ENCODE peak calls at places on chromosomes 16 and 17, in eight cellular contexts. One of them, this sample, is unnamed. For H3K36me3, the result is how much of the 10 kb centered on the place peaks cover.

GRCh38 chr16:30482366-30482765 is 9.8 kb downstream of the ITGAL start:
- DNase-seq in cardiac muscle cell: no peak
- DNase-seq in psoas muscle: no peak
- DNase-seq in adrenal gland: no peak
- DNase-seq in esophagus squamous epithelium: no peak
- DNase-seq in left ventricle myocardium inferior: no peak
- DNase-seq in upper lobe of right lung: no peak
- DNase-seq in pancreas: no peak
- DNase-seq in this sample: no peak

GRCh38 chr17:36674278-36674650 is 72.9 kb downstream of the MRM1 start:
- DNase-seq in adrenal gland: no peak
- DNase-seq in cardiac muscle cell: no peak
- DNase-seq in esophagus squamous epithelium: no peak
- DNase-seq in pancreas: no peak
- DNase-seq in psoas muscle: no peak
- DNase-seq in left ventricle myocardium inferior: no peak
- DNase-seq in upper lobe of right lung: no peak
- DNase-seq in this sample: peak

GRCh38 chr17:28725166-28725659 is 820 bp downstream of the TLCD1 start:
- DNase-seq in psoas muscle: no peak
- DNase-seq in esophagus squamous epithelium: no peak
- DNase-seq in cardiac muscle cell: no peak
- DNase-seq in upper lobe of right lung: no peak
- DNase-seq in pancreas: peak
- DNase-seq in adrenal gland: no peak
- DNase-seq in left ventricle myocardium inferior: no peak
- DNase-seq in this sample: no peak

GRCh38 chr16:11816123-11816522 is 19.1 kb upstream of the ZC3H7A start:
- DNase-seq in psoas muscle: no peak
- DNase-seq in cardiac muscle cell: no peak
- DNase-seq in left ventricle myocardium inferior: no peak
- DNase-seq in esophagus squamous epithelium: no peak
- DNase-seq in adrenal gland: no peak
- DNase-seq in upper lobe of right lung: no peak
- DNase-seq in pancreas: no peak
- DNase-seq in this sample: no peak

GRCh38 chr17:3799181-3799627 is 1.8 kb downstream of the ITGAE start:
- DNase-seq in adrenal gland: no peak
- DNase-seq in left ventricle myocardium inferior: no peak
- DNase-seq in pancreas: no peak
- DNase-seq in upper lobe of right lung: no peak
- DNase-seq in psoas muscle: no peak
- DNase-seq in esophagus squamous epithelium: no peak
- DNase-seq in cardiac muscle cell: no peak
- DNase-seq in this sample: no peak

GRCh38 chr16:20192801-20193200 is 119.1 kb upstream of the GPR139 start:
- DNase-seq in cardiac muscle cell: no peak
- DNase-seq in upper lobe of right lung: no peak
- DNase-seq in pancreas: no peak
- DNase-seq in adrenal gland: no peak
- DNase-seq in left ventricle myocardium inferior: no peak
- DNase-seq in psoas muscle: no peak
- DNase-seq in esophagus squamous epithelium: no peak
- DNase-seq in this sample: no peak

GRCh38 chr17:32497431-32498205 is 10.8 kb downstream of the CDK5R1 start:
- DNase-seq in adrenal gland: no peak
- DNase-seq in pancreas: no peak
- DNase-seq in cardiac muscle cell: no peak
- DNase-seq in psoas muscle: peak
- DNase-seq in left ventricle myocardium inferior: no peak
- DNase-seq in esophagus squamous epithelium: no peak
- DNase-seq in upper lobe of right lung: peak
- DNase-seq in this sample: no peak

GRCh38 chr16:83972256-83973008 is 4.4 kb downstream of the NECAB2 start:
- DNase-seq in pancreas: no peak
- DNase-seq in left ventricle myocardium inferior: peak
- DNase-seq in esophagus squamous epithelium: no peak
- DNase-seq in upper lobe of right lung: no peak
- DNase-seq in psoas muscle: no peak
- DNase-seq in cardiac muscle cell: no peak
- DNase-seq in adrenal gland: no peak
- DNase-seq in this sample: no peak

GRCh38 chr17:28335959-28336871 is 654 bp downstream of the TNFAIP1 start:
- DNase-seq in adrenal gland: peak
- DNase-seq in psoas muscle: peak
- DNase-seq in left ventricle myocardium inferior: peak
- DNase-seq in upper lobe of right lung: peak
- DNase-seq in esophagus squamous epithelium: no peak
- DNase-seq in cardiac muscle cell: peak
- DNase-seq in pancreas: peak
- DNase-seq in this sample: no peak

GRCh38 chr17:50719144-50719923 is at the start of gene LUC7L3:
- DNase-seq in left ventricle myocardium inferior: peak
- DNase-seq in upper lobe of right lung: peak
- DNase-seq in cardiac muscle cell: peak
- DNase-seq in esophagus squamous epithelium: peak
- DNase-seq in psoas muscle: peak
- DNase-seq in adrenal gland: peak
- DNase-seq in pancreas: peak
- DNase-seq in this sample: peak
- TF ChIP-seq CTCF in left ventricle myocardium inferior: peak
- TF ChIP-seq CTCF in upper lobe of right lung: no peak
- TF ChIP-seq CTCF in cardiac muscle cell: no peak
- TF ChIP-seq CTCF in esophagus squamous epithelium: no peak
- TF ChIP-seq CTCF in psoas muscle: no peak
- TF ChIP-seq CTCF in adrenal gland: no peak
- TF ChIP-seq CTCF in pancreas: no peak
- TF ChIP-seq CTCF in this sample: no peak

GRCh38 chr17:79091373-79091670 is 16.7 kb downstream of the ENGASE start:
- DNase-seq in cardiac muscle cell: no peak
- DNase-seq in psoas muscle: no peak
- DNase-seq in left ventricle myocardium inferior: no peak
- DNase-seq in adrenal gland: no peak
- DNase-seq in esophagus squamous epithelium: no peak
- DNase-seq in upper lobe of right lung: no peak
- DNase-seq in pancreas: no peak
- DNase-seq in this sample: no peak
- H3K36me3 ChIP-seq in cardiac muscle cell: under half
- H3K36me3 ChIP-seq in psoas muscle: under half
- H3K36me3 ChIP-seq in left ventricle myocardium inferior: under half
- H3K36me3 ChIP-seq in adrenal gland: under half
- H3K36me3 ChIP-seq in esophagus squamous epithelium: under half
- H3K36me3 ChIP-seq in upper lobe of right lung: under half
- H3K36me3 ChIP-seq in pancreas: under half
- H3K36me3 ChIP-seq in this sample: under half

GRCh38 chr16:459761-460160 is 34.3 kb downstream of the RAB11FIP3 start:
- DNase-seq in left ventricle myocardium inferior: no peak
- DNase-seq in psoas muscle: no peak
- DNase-seq in cardiac muscle cell: no peak
- DNase-seq in upper lobe of right lung: no peak
- DNase-seq in pancreas: no peak
- DNase-seq in adrenal gland: no peak
- DNase-seq in esophagus squamous epithelium: no peak
- DNase-seq in this sample: no peak

GRCh38 chr16:454397-454940 is 29.0 kb downstream of the RAB11FIP3 start:
- DNase-seq in upper lobe of right lung: no peak
- DNase-seq in left ventricle myocardium inferior: no peak
- DNase-seq in esophagus squamous epithelium: no peak
- DNase-seq in pancreas: no peak
- DNase-seq in cardiac muscle cell: no peak
- DNase-seq in adrenal gland: no peak
- DNase-seq in psoas muscle: no peak
- DNase-seq in this sample: no peak

GRCh38 chr16:455453-455852 is 30.0 kb downstream of the RAB11FIP3 start:
- DNase-seq in adrenal gland: no peak
- DNase-seq in left ventricle myocardium inferior: no peak
- DNase-seq in pancreas: no peak
- DNase-seq in upper lobe of right lung: no peak
- DNase-seq in psoas muscle: no peak
- DNase-seq in cardiac muscle cell: no peak
- DNase-seq in esophagus squamous epithelium: no peak
- DNase-seq in this sample: no peak

GRCh38 chr16:457732-458400 is 32.4 kb downstream of the RAB11FIP3 start:
- DNase-seq in upper lobe of right lung: no peak
- DNase-seq in esophagus squamous epithelium: no peak
- DNase-seq in pancreas: peak
- DNase-seq in left ventricle myocardium inferior: no peak
- DNase-seq in cardiac muscle cell: peak
- DNase-seq in adrenal gland: no peak
- DNase-seq in psoas muscle: no peak
- DNase-seq in this sample: no peak

DNA sequence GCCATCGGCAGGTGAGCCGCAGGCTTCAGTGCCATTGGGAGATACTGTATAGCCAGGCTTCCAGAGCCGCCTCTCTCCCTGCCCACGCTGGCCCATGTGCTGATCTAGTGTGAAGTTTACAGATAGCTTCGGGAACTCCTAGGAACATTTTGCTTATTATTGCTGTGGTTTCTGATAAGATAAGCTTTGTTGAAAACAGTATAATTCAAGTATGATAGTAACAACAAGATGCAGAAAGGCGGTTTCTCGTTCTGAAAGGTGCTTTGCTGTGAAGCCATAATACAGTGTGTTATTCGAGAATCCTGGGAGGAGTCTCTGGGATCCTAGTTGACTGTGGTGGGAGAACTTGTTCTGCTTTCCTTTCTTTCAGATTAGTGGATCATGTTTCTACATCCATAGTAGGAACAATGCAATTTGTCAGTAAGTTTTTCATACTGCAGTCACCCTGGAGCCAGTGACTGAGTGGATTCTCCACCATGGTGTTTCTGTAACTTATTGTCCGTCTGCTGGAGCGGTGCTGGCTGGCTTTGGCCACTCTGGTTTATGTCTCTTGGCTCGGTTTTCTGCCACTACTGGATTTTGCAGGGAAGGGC is 31.5 kb downstream of the RAB11FIP3 start:
- DNase-seq in upper lobe of right lung: no peak
- DNase-seq in pancreas: no peak
- DNase-seq in cardiac muscle cell: peak
- DNase-seq in left ventricle myocardium inferior: no peak
- DNase-seq in psoas muscle: no peak
- DNase-seq in adrenal gland: peak
- DNase-seq in esophagus squamous epithelium: no peak
- DNase-seq in this sample: no peak
- H3K27ac ChIP-seq in upper lobe of right lung: peak
- H3K27ac ChIP-seq in pancreas: peak
- H3K27ac ChIP-seq in cardiac muscle cell: peak
- H3K27ac ChIP-seq in left ventricle myocardium inferior: peak
- H3K27ac ChIP-seq in psoas muscle: peak
- H3K27ac ChIP-seq in adrenal gland: peak
- H3K27ac ChIP-seq in esophagus squamous epithelium: peak
- H3K27ac ChIP-seq in this sample: no peak

DNA sequence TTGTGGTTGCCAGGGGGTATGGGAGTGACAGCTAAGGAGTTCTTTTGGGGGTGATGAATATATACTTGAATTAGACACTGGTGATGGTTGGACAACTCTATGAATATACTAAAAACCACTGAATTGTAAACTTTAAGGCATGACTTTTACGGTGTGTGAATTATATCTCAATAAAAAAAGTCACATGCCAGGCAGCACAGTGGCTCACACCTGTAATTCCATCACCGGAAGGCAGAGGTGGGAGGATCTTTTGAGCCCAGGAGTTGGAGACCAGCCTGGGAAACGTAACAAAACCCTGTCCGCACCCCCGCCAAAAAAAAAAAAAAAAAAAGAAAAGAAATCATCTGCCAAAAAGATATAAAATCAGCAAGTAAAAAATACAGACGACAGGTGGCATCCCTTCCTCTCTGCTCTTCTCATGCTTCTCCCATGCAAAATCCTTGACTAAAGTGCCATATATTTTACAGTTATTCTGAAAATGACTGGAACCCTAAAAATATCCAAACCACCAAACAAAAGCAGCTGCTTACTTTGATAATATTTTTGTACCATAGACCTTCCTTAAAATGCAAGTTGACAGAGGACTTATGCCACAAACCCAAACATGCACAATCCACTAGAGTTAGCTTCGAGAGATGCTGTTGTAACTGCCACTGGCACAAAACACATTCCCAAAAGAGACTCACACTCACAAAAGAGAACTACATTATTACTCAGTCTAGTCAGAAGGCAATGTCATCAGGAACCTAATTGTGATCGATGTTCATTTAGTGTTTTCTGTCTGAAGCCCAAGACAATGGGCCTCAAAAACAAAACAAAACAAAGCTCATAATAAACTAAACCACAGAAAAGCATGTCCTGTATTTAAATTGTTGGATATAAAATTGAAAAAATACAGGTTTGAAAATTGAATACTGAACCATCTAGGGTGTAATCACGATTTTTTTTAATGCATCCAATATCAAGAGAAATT is 2.5 kb downstream of the CRLF3 start:
- DNase-seq in adrenal gland: no peak
- DNase-seq in left ventricle myocardium inferior: no peak
- DNase-seq in esophagus squamous epithelium: no peak
- DNase-seq in psoas muscle: no peak
- DNase-seq in pancreas: no peak
- DNase-seq in upper lobe of right lung: no peak
- DNase-seq in cardiac muscle cell: no peak
- DNase-seq in this sample: no peak
- TF ChIP-seq CTCF in adrenal gland: no peak
- TF ChIP-seq CTCF in left ventricle myocardium inferior: no peak
- TF ChIP-seq CTCF in esophagus squamous epithelium: no peak
- TF ChIP-seq CTCF in psoas muscle: no peak
- TF ChIP-seq CTCF in pancreas: no peak
- TF ChIP-seq CTCF in upper lobe of right lung: no peak
- TF ChIP-seq CTCF in cardiac muscle cell: no peak
- TF ChIP-seq CTCF in this sample: no peak

GRCh38 chr16:4664538-4665418 is 28.6 kb upstream of the NUDT16L1 start:
- DNase-seq in esophagus squamous epithelium: no peak
- DNase-seq in pancreas: no peak
- DNase-seq in cardiac muscle cell: no peak
- DNase-seq in adrenal gland: no peak
- DNase-seq in psoas muscle: peak
- DNase-seq in left ventricle myocardium inferior: peak
- DNase-seq in upper lobe of right lung: peak
- DNase-seq in this sample: peak

GRCh38 chr16:4668313-4668960 is 24.9 kb upstream of the NUDT16L1 start:
- DNase-seq in adrenal gland: no peak
- DNase-seq in psoas muscle: no peak
- DNase-seq in esophagus squamous epithelium: no peak
- DNase-seq in cardiac muscle cell: no peak
- DNase-seq in left ventricle myocardium inferior: no peak
- DNase-seq in pancreas: no peak
- DNase-seq in upper lobe of right lung: no peak
- DNase-seq in this sample: no peak

GRCh38 chr16:4667203-4667983 is 26.0 kb upstream of the NUDT16L1 start:
- DNase-seq in psoas muscle: no peak
- DNase-seq in adrenal gland: no peak
- DNase-seq in upper lobe of right lung: no peak
- DNase-seq in cardiac muscle cell: no peak
- DNase-seq in pancreas: no peak
- DNase-seq in left ventricle myocardium inferior: no peak
- DNase-seq in esophagus squamous epithelium: no peak
- DNase-seq in this sample: no peak

GRCh38 chr16:4663756-4664465 is 29.5 kb upstream of the NUDT16L1 start:
- DNase-seq in cardiac muscle cell: no peak
- DNase-seq in adrenal gland: peak
- DNase-seq in psoas muscle: peak
- DNase-seq in left ventricle myocardium inferior: peak
- DNase-seq in esophagus squamous epithelium: no peak
- DNase-seq in upper lobe of right lung: peak
- DNase-seq in pancreas: no peak
- DNase-seq in this sample: no peak

GRCh38 chr16:4666537-4667202 is 26.7 kb upstream of the NUDT16L1 start:
- DNase-seq in esophagus squamous epithelium: no peak
- DNase-seq in adrenal gland: no peak
- DNase-seq in pancreas: no peak
- DNase-seq in left ventricle myocardium inferior: no peak
- DNase-seq in psoas muscle: no peak
- DNase-seq in cardiac muscle cell: no peak
- DNase-seq in upper lobe of right lung: no peak
- DNase-seq in this sample: no peak
- H3K36me3 ChIP-seq in esophagus squamous epithelium: half or more
- H3K36me3 ChIP-seq in adrenal gland: under half
- H3K36me3 ChIP-seq in pancreas: under half
- H3K36me3 ChIP-seq in left ventricle myocardium inferior: half or more
- H3K36me3 ChIP-seq in psoas muscle: under half
- H3K36me3 ChIP-seq in cardiac muscle cell: under half
- H3K36me3 ChIP-seq in upper lobe of right lung: half or more
- H3K36me3 ChIP-seq in this sample: under half